ENCODE peak calls at places on chromosome 2, in ten cellular contexts. S is heart right ventricle, H is neural progenitor cell, L is cardiac muscle cell, O is mucosa of descending colon, B is psoas muscle, F is IMR-90, P is lower lobe of right lung, N is GM23338, M is aorta. R is an unnamed sample.

GRCh38 chr2:128748336-128748735 is 429.7 kb upstream of the HS6ST1 start:
- DNase-seq in P (no peak), F (no peak), B (no peak), N (no peak), S (no peak), M (no peak), L (no peak), O (no peak), H (no peak), R (peak; percentile 43)

GRCh38 chr2:218476676-218477075 is 57.8 kb downstream of the VIL1 start:
- DNase-seq in F (peak; percentile 46), M (no peak), L (no peak), P (no peak), S (no peak), N (no peak), H (no peak), B (peak; percentile 33), O (no peak), R (no peak)

GRCh38 chr2:150490466-150490865 is 3.0 kb upstream of the RND3 start:
- DNase-seq in F (no peak), O (no peak), P (no peak), L (no peak), N (no peak), M (no peak), B (no peak), S (no peak), H (no peak), R (no peak)

GRCh38 chr2:144650886-144651285 is 131.0 kb upstream of the ZEB2 start:
- DNase-seq in H (peak; percentile 29), P (no peak), F (no peak), M (no peak), O (no peak), B (no peak), N (peak; percentile 19), S (no peak), L (no peak), R (no peak)

GRCh38 chr2:191151315-191151698 is 513 bp upstream of the STAT4 start:
- DNase-seq in O (peak; percentile 49), N (no peak), S (no peak), L (no peak), B (no peak), F (no peak), H (no peak), P (no peak), M (no peak), R (no peak)

GRCh38 chr2:45000921-45001628 is 8.2 kb downstream of the SIX2 start:
- DNase-seq in F (no peak), S (no peak), P (no peak), L (peak; percentile 59), M (no peak), N (peak; percentile 66), B (peak; percentile 20), H (peak; percentile 73), O (no peak), R (no peak)

GRCh38 chr2:186485576-186485870 is 537 bp upstream of the ZC3H15 start:
- DNase-seq in M (no peak), O (no peak), F (no peak), N (no peak), S (no peak), B (no peak), P (no peak), H (no peak), L (no peak), R (no peak)

GRCh38 chr2:215843579-215843978 is 169.8 kb downstream of the MREG start:
- DNase-seq in S (no peak), M (no peak), P (no peak), L (no peak), B (peak; percentile 33), F (peak; percentile 92), N (no peak), O (no peak), H (no peak), R (peak; percentile 70)

GRCh38 chr2:98757904-98758421 is 27.0 kb upstream of the MGAT4A start:
- DNase-seq in M (peak; percentile 84), S (peak; percentile 43), H (no peak), B (peak; percentile 55), N (no peak), F (peak; percentile 79), L (no peak), O (peak; percentile 72), P (peak; percentile 76), R (peak; percentile 85)

GRCh38 chr2:234335676-234336228 is 161.1 kb downstream of the ARL4C start:
- DNase-seq in S (peak; percentile 67), O (peak; percentile 73), F (peak; percentile 72), N (no peak), B (peak; percentile 75), L (peak; percentile 72), M (no peak), P (peak; percentile 86), H (peak; percentile 67), R (peak; percentile 92)

GRCh38 chr2:9405636-9406035 is 17.7 kb downstream of the ITGB1BP1 start:
- DNase-seq in B (no peak), L (no peak), H (no peak), O (no peak), P (no peak), N (no peak), M (no peak), S (no peak), F (peak; percentile 73), R (peak; percentile 32)

GRCh38 chr2:99488587-99488998 is 1.2 kb downstream of the REV1 start:
- DNase-seq in B (no peak), H (no peak), P (no peak), O (no peak), M (no peak), L (no peak), N (no peak), F (peak; percentile 39), S (no peak), R (no peak)

GRCh38 chr2:112185131-112185530 is 46.9 kb downstream of the FBLN7 start:
- DNase-seq in B (no peak), F (no peak), P (no peak), L (no peak), O (no peak), H (no peak), S (no peak), M (no peak), N (no peak), R (no peak)

GRCh38 chr2:64000630-64001381 is 18.4 kb downstream of the VPS54 start:
- DNase-seq in H (no peak), M (no peak), S (no peak), N (peak; percentile 52), B (no peak), O (no peak), F (no peak), L (no peak), P (no peak), R (no peak)

GRCh38 chr2:182586426-182586825 is 129.6 kb upstream of the DNAJC10 start:
- DNase-seq in P (no peak), H (no peak), B (no peak), L (no peak), F (no peak), O (no peak), S (no peak), N (no peak), M (no peak), R (no peak)

GRCh38 chr2:142980246-142981068 is 103.0 kb downstream of the KYNU start:
- DNase-seq in B (no peak), P (no peak), F (peak; percentile 75), N (peak; percentile 42), L (peak; percentile 40), H (peak; percentile 20), O (no peak), M (no peak), S (no peak), R (no peak)

GRCh38 chr2:1837458-1837857 is 93.1 kb upstream of the PXDN start:
- DNase-seq in S (no peak), F (no peak), O (no peak), N (no peak), M (no peak), L (no peak), H (peak; percentile 27), B (no peak), P (no peak), R (no peak)

GRCh38 chr2:156319811-156320490 is 12.6 kb downstream of the NR4A2 start:
- DNase-seq in H (peak; percentile 49), L (peak; percentile 55), N (peak; percentile 91), P (peak; percentile 75), F (peak; percentile 49), S (peak; percentile 57), O (peak; percentile 58), M (peak; percentile 85), B (peak; percentile 67), R (no peak)

GRCh38 chr2:201471732-201472395 is 20.3 kb downstream of the STRADB start:
- DNase-seq in L (no peak), B (no peak), S (no peak), F (peak; percentile 84), N (no peak), O (no peak), H (no peak), P (no peak), M (no peak), R (no peak)

GRCh38 chr2:203629699-203630098 is 76.7 kb upstream of the CD28 start:
- DNase-seq in L (no peak), H (no peak), F (no peak), B (no peak), P (no peak), S (no peak), M (no peak), N (no peak), O (no peak), R (no peak)

GRCh38 chr2:175233135-175233719 is 51.7 kb upstream of the ATP5MC3 start:
- DNase-seq in O (no peak), N (no peak), F (peak; percentile 89), B (no peak), L (no peak), S (no peak), M (no peak), H (no peak), P (no peak), R (no peak)

GRCh38 chr2:54565551-54565950 is 109.4 kb downstream of the SPTBN1 start:
- DNase-seq in S (no peak), F (no peak), B (no peak), O (no peak), P (no peak), L (no peak), H (no peak), M (no peak), N (no peak), R (no peak)
- H3K4me1 ChIP-seq in S (peaks cover 97% of the 10 kb centered on the region), F (peaks cover 12% of the 10 kb centered on the region), B (peaks cover 24% of the 10 kb centered on the region), O (peaks cover 51% of the 10 kb centered on the region), P (peaks cover 84% of the 10 kb centered on the region), L (peaks cover 72% of the 10 kb centered on the region), H (peaks cover 31% of the 10 kb centered on the region), M (peaks cover 9% of the 10 kb centered on the region), N (peaks cover 54% of the 10 kb centered on the region), R (no peaks in the 10 kb centered on the region)

GRCh38 chr2:19846567-19846966 is 55.2 kb downstream of the TTC32 start:
- DNase-seq in B (no peak), F (no peak), P (no peak), H (no peak), L (no peak), O (no peak), S (no peak), M (no peak), N (no peak), R (no peak)
- H3K4me1 ChIP-seq in B (no peaks in the 10 kb centered on the region), F (no peaks in the 10 kb centered on the region), P (no peaks in the 10 kb centered on the region), H (peaks cover 3% of the 10 kb centered on the region), L (no peaks in the 10 kb centered on the region), O (no peaks in the 10 kb centered on the region), S (no peaks in the 10 kb centered on the region), M (no peaks in the 10 kb centered on the region), N (no peaks in the 10 kb centered on the region), R (no peaks in the 10 kb centered on the region)

GRCh38 chr2:226118471-226119429 is 680.9 kb downstream of the IRS1 start:
- DNase-seq in N (peak; percentile 5), S (no peak), F (peak; percentile 91), H (no peak), M (no peak), O (no peak), P (no peak), B (peak; percentile 19), L (no peak), R (no peak)
- H3K4me1 ChIP-seq in N (peaks cover 15% of the 10 kb centered on the region), S (peaks cover 17% of the 10 kb centered on the region), F (peaks cover 8% of the 10 kb centered on the region), H (peaks cover 11% of the 10 kb centered on the region), M (no peaks in the 10 kb centered on the region), O (no peaks in the 10 kb centered on the region), P (peaks cover 23% of the 10 kb centered on the region), B (peaks cover 16% of the 10 kb centered on the region), L (no peaks in the 10 kb centered on the region), R (peaks cover 5% of the 10 kb centered on the region)

GRCh38 chr2:109419171-109419756 is 194.5 kb downstream of the SEPTIN10 start:
- DNase-seq in O (peak; percentile 31), P (peak; percentile 24), M (peak; percentile 61), B (no peak), H (no peak), N (no peak), F (no peak), L (no peak), S (no peak), R (no peak)
- H3K4me1 ChIP-seq in O (no peaks in the 10 kb centered on the region), P (peaks cover 15% of the 10 kb centered on the region), M (no peaks in the 10 kb centered on the region), B (peaks cover 24% of the 10 kb centered on the region), H (no peaks in the 10 kb centered on the region), N (peaks cover 4% of the 10 kb centered on the region), F (peaks cover 22% of the 10 kb centered on the region), L (peaks cover 6% of the 10 kb centered on the region), S (no peaks in the 10 kb centered on the region), R (no peaks in the 10 kb centered on the region)